ENCODE peak calls at places on chromosomes 4 and X, in four cellular contexts. One of them, this sample, is unnamed.

GRCh38 chr4:87843936-87844335 is 11.2 kb downstream of the MEPE start:
- DNase-seq in stimulated activated CD8-positive, alpha-beta memory T cell treated with anti-CD3 and anti-CD28 coated beads, Interleukin-7, amount 100 ng/mL, for 1 hour: no peak
- DNase-seq in activated CD4-positive, alpha-beta memory T cell treated with anti-CD3 and anti-CD28 coated beads, Interleukin-2, amount 10 ng/mL, durations not matched to agents 7 days and 5 days: no peak
- DNase-seq in effector memory CD4-positive, alpha-beta T cell: no peak
- DNase-seq in this sample: no peak

GRCh38 chrX:13151806-13152510 is 107.5 kb upstream of the FAM9C start:
- DNase-seq in stimulated activated CD8-positive, alpha-beta memory T cell treated with anti-CD3 and anti-CD28 coated beads, Interleukin-7, amount 100 ng/mL, for 1 hour: no peak
- DNase-seq in activated CD4-positive, alpha-beta memory T cell treated with anti-CD3 and anti-CD28 coated beads, Interleukin-2, amount 10 ng/mL, durations not matched to agents 7 days and 5 days: peak
- DNase-seq in effector memory CD4-positive, alpha-beta T cell: peak
- DNase-seq in this sample: no peak

GRCh38 chr4:89906316-89906715 is 11.7 kb downstream of the MMRN1 start:
- DNase-seq in stimulated activated CD8-positive, alpha-beta memory T cell treated with anti-CD3 and anti-CD28 coated beads, Interleukin-7, amount 100 ng/mL, for 1 hour: no peak
- DNase-seq in activated CD4-positive, alpha-beta memory T cell treated with anti-CD3 and anti-CD28 coated beads, Interleukin-2, amount 10 ng/mL, durations not matched to agents 7 days and 5 days: no peak
- DNase-seq in effector memory CD4-positive, alpha-beta T cell: no peak
- DNase-seq in this sample: no peak

GRCh38 chrX:42248226-42248625 is 324.9 kb upstream of the CASK start:
- DNase-seq in stimulated activated CD8-positive, alpha-beta memory T cell treated with anti-CD3 and anti-CD28 coated beads, Interleukin-7, amount 100 ng/mL, for 1 hour: no peak
- DNase-seq in activated CD4-positive, alpha-beta memory T cell treated with anti-CD3 and anti-CD28 coated beads, Interleukin-2, amount 10 ng/mL, durations not matched to agents 7 days and 5 days: no peak
- DNase-seq in effector memory CD4-positive, alpha-beta T cell: no peak
- DNase-seq in this sample: no peak

GRCh38 chr4:165079476-165079875 is 25.8 kb downstream of the TRIM75 start:
- DNase-seq in stimulated activated CD8-positive, alpha-beta memory T cell treated with anti-CD3 and anti-CD28 coated beads, Interleukin-7, amount 100 ng/mL, for 1 hour: no peak
- DNase-seq in activated CD4-positive, alpha-beta memory T cell treated with anti-CD3 and anti-CD28 coated beads, Interleukin-2, amount 10 ng/mL, durations not matched to agents 7 days and 5 days: no peak
- DNase-seq in effector memory CD4-positive, alpha-beta T cell: no peak
- DNase-seq in this sample: peak

GRCh38 chr4:11418610-11419009 is 10.1 kb downstream of the HS3ST1 start:
- DNase-seq in stimulated activated CD8-positive, alpha-beta memory T cell treated with anti-CD3 and anti-CD28 coated beads, Interleukin-7, amount 100 ng/mL, for 1 hour: no peak
- DNase-seq in activated CD4-positive, alpha-beta memory T cell treated with anti-CD3 and anti-CD28 coated beads, Interleukin-2, amount 10 ng/mL, durations not matched to agents 7 days and 5 days: no peak
- DNase-seq in effector memory CD4-positive, alpha-beta T cell: no peak
- DNase-seq in this sample: no peak

GRCh38 chrX:1205681-1206611 is 6.5 kb downstream of the CRLF2 start:
- DNase-seq in stimulated activated CD8-positive, alpha-beta memory T cell treated with anti-CD3 and anti-CD28 coated beads, Interleukin-7, amount 100 ng/mL, for 1 hour: no peak
- DNase-seq in activated CD4-positive, alpha-beta memory T cell treated with anti-CD3 and anti-CD28 coated beads, Interleukin-2, amount 10 ng/mL, durations not matched to agents 7 days and 5 days: peak
- DNase-seq in effector memory CD4-positive, alpha-beta T cell: no peak
- DNase-seq in this sample: peak

GRCh38 chrX:154399527-154400368 is 1.6 kb downstream of the RPL10 start:
- DNase-seq in stimulated activated CD8-positive, alpha-beta memory T cell treated with anti-CD3 and anti-CD28 coated beads, Interleukin-7, amount 100 ng/mL, for 1 hour: no peak
- DNase-seq in activated CD4-positive, alpha-beta memory T cell treated with anti-CD3 and anti-CD28 coated beads, Interleukin-2, amount 10 ng/mL, durations not matched to agents 7 days and 5 days: peak
- DNase-seq in effector memory CD4-positive, alpha-beta T cell: no peak
- DNase-seq in this sample: peak

GRCh38 chr4:89212666-89213381 is 94.8 kb downstream of the GPRIN3 start:
- DNase-seq in stimulated activated CD8-positive, alpha-beta memory T cell treated with anti-CD3 and anti-CD28 coated beads, Interleukin-7, amount 100 ng/mL, for 1 hour: no peak
- DNase-seq in activated CD4-positive, alpha-beta memory T cell treated with anti-CD3 and anti-CD28 coated beads, Interleukin-2, amount 10 ng/mL, durations not matched to agents 7 days and 5 days: no peak
- DNase-seq in effector memory CD4-positive, alpha-beta T cell: no peak
- DNase-seq in this sample: no peak

GRCh38 chr4:82372874-82373815 is 646 bp downstream of the HNRNPD start:
- DNase-seq in stimulated activated CD8-positive, alpha-beta memory T cell treated with anti-CD3 and anti-CD28 coated beads, Interleukin-7, amount 100 ng/mL, for 1 hour: peak
- DNase-seq in activated CD4-positive, alpha-beta memory T cell treated with anti-CD3 and anti-CD28 coated beads, Interleukin-2, amount 10 ng/mL, durations not matched to agents 7 days and 5 days: peak
- DNase-seq in effector memory CD4-positive, alpha-beta T cell: peak
- DNase-seq in this sample: peak

GRCh38 chr4:76197001-76197743 is 16.5 kb downstream of the SCARB2 start:
- DNase-seq in stimulated activated CD8-positive, alpha-beta memory T cell treated with anti-CD3 and anti-CD28 coated beads, Interleukin-7, amount 100 ng/mL, for 1 hour: no peak
- DNase-seq in activated CD4-positive, alpha-beta memory T cell treated with anti-CD3 and anti-CD28 coated beads, Interleukin-2, amount 10 ng/mL, durations not matched to agents 7 days and 5 days: no peak
- DNase-seq in effector memory CD4-positive, alpha-beta T cell: no peak
- DNase-seq in this sample: no peak

GRCh38 chr4:26372525-26373172 is 51.8 kb downstream of the RBPJ start:
- DNase-seq in stimulated activated CD8-positive, alpha-beta memory T cell treated with anti-CD3 and anti-CD28 coated beads, Interleukin-7, amount 100 ng/mL, for 1 hour: no peak
- DNase-seq in activated CD4-positive, alpha-beta memory T cell treated with anti-CD3 and anti-CD28 coated beads, Interleukin-2, amount 10 ng/mL, durations not matched to agents 7 days and 5 days: peak
- DNase-seq in effector memory CD4-positive, alpha-beta T cell: peak
- DNase-seq in this sample: peak

GRCh38 chr4:76435689-76436176 is 704 bp downstream of the SHROOM3 start:
- DNase-seq in stimulated activated CD8-positive, alpha-beta memory T cell treated with anti-CD3 and anti-CD28 coated beads, Interleukin-7, amount 100 ng/mL, for 1 hour: no peak
- DNase-seq in activated CD4-positive, alpha-beta memory T cell treated with anti-CD3 and anti-CD28 coated beads, Interleukin-2, amount 10 ng/mL, durations not matched to agents 7 days and 5 days: no peak
- DNase-seq in effector memory CD4-positive, alpha-beta T cell: no peak
- DNase-seq in this sample: no peak

GRCh38 chrX:109859673-109860072 is 126.6 kb upstream of the ACSL4 start:
- DNase-seq in stimulated activated CD8-positive, alpha-beta memory T cell treated with anti-CD3 and anti-CD28 coated beads, Interleukin-7, amount 100 ng/mL, for 1 hour: no peak
- DNase-seq in activated CD4-positive, alpha-beta memory T cell treated with anti-CD3 and anti-CD28 coated beads, Interleukin-2, amount 10 ng/mL, durations not matched to agents 7 days and 5 days: no peak
- DNase-seq in effector memory CD4-positive, alpha-beta T cell: no peak
- DNase-seq in this sample: no peak

GRCh38 chr4:75629239-75629638 is 1.1 kb downstream of the CDKL2 start:
- DNase-seq in stimulated activated CD8-positive, alpha-beta memory T cell treated with anti-CD3 and anti-CD28 coated beads, Interleukin-7, amount 100 ng/mL, for 1 hour: no peak
- DNase-seq in activated CD4-positive, alpha-beta memory T cell treated with anti-CD3 and anti-CD28 coated beads, Interleukin-2, amount 10 ng/mL, durations not matched to agents 7 days and 5 days: no peak
- DNase-seq in effector memory CD4-positive, alpha-beta T cell: no peak
- DNase-seq in this sample: no peak

GRCh38 chr4:89293299-89293698 is 14.3 kb downstream of the GPRIN3 start:
- DNase-seq in stimulated activated CD8-positive, alpha-beta memory T cell treated with anti-CD3 and anti-CD28 coated beads, Interleukin-7, amount 100 ng/mL, for 1 hour: no peak
- DNase-seq in activated CD4-positive, alpha-beta memory T cell treated with anti-CD3 and anti-CD28 coated beads, Interleukin-2, amount 10 ng/mL, durations not matched to agents 7 days and 5 days: no peak
- DNase-seq in effector memory CD4-positive, alpha-beta T cell: no peak
- DNase-seq in this sample: no peak

GRCh38 chrX:7146026-7146702 is 1.3 kb upstream of the STS start:
- DNase-seq in stimulated activated CD8-positive, alpha-beta memory T cell treated with anti-CD3 and anti-CD28 coated beads, Interleukin-7, amount 100 ng/mL, for 1 hour: no peak
- DNase-seq in activated CD4-positive, alpha-beta memory T cell treated with anti-CD3 and anti-CD28 coated beads, Interleukin-2, amount 10 ng/mL, durations not matched to agents 7 days and 5 days: no peak
- DNase-seq in effector memory CD4-positive, alpha-beta T cell: no peak
- DNase-seq in this sample: no peak

GRCh38 chr4:80124246-80125211 is 51.5 kb upstream of the ANTXR2 start:
- DNase-seq in stimulated activated CD8-positive, alpha-beta memory T cell treated with anti-CD3 and anti-CD28 coated beads, Interleukin-7, amount 100 ng/mL, for 1 hour: no peak
- DNase-seq in activated CD4-positive, alpha-beta memory T cell treated with anti-CD3 and anti-CD28 coated beads, Interleukin-2, amount 10 ng/mL, durations not matched to agents 7 days and 5 days: no peak
- DNase-seq in effector memory CD4-positive, alpha-beta T cell: no peak
- DNase-seq in this sample: no peak

GRCh38 chr4:165814256-165815010 is 58.6 kb upstream of the TLL1 start:
- DNase-seq in stimulated activated CD8-positive, alpha-beta memory T cell treated with anti-CD3 and anti-CD28 coated beads, Interleukin-7, amount 100 ng/mL, for 1 hour: no peak
- DNase-seq in activated CD4-positive, alpha-beta memory T cell treated with anti-CD3 and anti-CD28 coated beads, Interleukin-2, amount 10 ng/mL, durations not matched to agents 7 days and 5 days: no peak
- DNase-seq in effector memory CD4-positive, alpha-beta T cell: no peak
- DNase-seq in this sample: no peak

GRCh38 chr4:48831532-48832015 is 686 bp downstream of the OCIAD1 start:
- DNase-seq in stimulated activated CD8-positive, alpha-beta memory T cell treated with anti-CD3 and anti-CD28 coated beads, Interleukin-7, amount 100 ng/mL, for 1 hour: no peak
- DNase-seq in activated CD4-positive, alpha-beta memory T cell treated with anti-CD3 and anti-CD28 coated beads, Interleukin-2, amount 10 ng/mL, durations not matched to agents 7 days and 5 days: no peak
- DNase-seq in effector memory CD4-positive, alpha-beta T cell: no peak
- DNase-seq in this sample: no peak

This sample was measured in K562.